ENCODE peak calls at places on chromosomes 1 and 21, in six cellular contexts. One of them, this sample, is unnamed.
A peak's percentile ranks its signal among the peaks of the same experiment; 100 is the strongest.

GRCh38 chr1:97252925-97253324 is 531.3 kb downstream of the PTBP2 start:
- DNase-seq in endodermal cell: no peak
- DNase-seq in GM12878: no peak
- DNase-seq in GM23248: no peak
- DNase-seq in DND-41: no peak
- DNase-seq in colonic mucosa: no peak
- DNase-seq in this sample: no peak

GRCh38 chr1:183822081-183822611 is 17.2 kb downstream of the RGL1 start:
- DNase-seq in GM23248: peak; percentile 69
- DNase-seq in GM12878: no peak
- DNase-seq in endodermal cell: no peak
- DNase-seq in DND-41: no peak
- DNase-seq in colonic mucosa: no peak
- DNase-seq in this sample: peak; percentile 78

GRCh38 chr1:14653461-14653960 is 55.0 kb downstream of the KAZN start:
- DNase-seq in DND-41: no peak
- DNase-seq in GM23248: no peak
- DNase-seq in endodermal cell: no peak
- DNase-seq in colonic mucosa: no peak
- DNase-seq in GM12878: no peak
- DNase-seq in this sample: no peak

GRCh38 chr1:200784576-200784975 is 45.9 kb downstream of the CAMSAP2 start:
- DNase-seq in colonic mucosa: no peak
- DNase-seq in GM12878: no peak
- DNase-seq in DND-41: no peak
- DNase-seq in endodermal cell: no peak
- DNase-seq in GM23248: no peak
- DNase-seq in this sample: no peak

GRCh38 chr1:40944326-40944725 is 35.2 kb upstream of the CTPS1 start:
- DNase-seq in endodermal cell: no peak
- DNase-seq in GM23248: peak; percentile 26
- DNase-seq in DND-41: no peak
- DNase-seq in colonic mucosa: no peak
- DNase-seq in GM12878: no peak
- DNase-seq in this sample: peak; percentile 89

GRCh38 chr1:33515607-33516006 is 43.2 kb downstream of the ZSCAN20 start:
- DNase-seq in GM12878: no peak
- DNase-seq in GM23248: no peak
- DNase-seq in DND-41: no peak
- DNase-seq in colonic mucosa: no peak
- DNase-seq in endodermal cell: no peak
- DNase-seq in this sample: no peak

GRCh38 chr1:173444757-173445156 is 32.4 kb upstream of the PRDX6 start:
- DNase-seq in GM23248: no peak
- DNase-seq in colonic mucosa: no peak
- DNase-seq in endodermal cell: no peak
- DNase-seq in GM12878: no peak
- DNase-seq in DND-41: peak; percentile 11
- DNase-seq in this sample: no peak

GRCh38 chr1:32701951-32702598 is 495 bp downstream of the SYNC start:
- DNase-seq in DND-41: no peak
- DNase-seq in endodermal cell: peak; percentile 66
- DNase-seq in GM23248: peak; percentile 66
- DNase-seq in colonic mucosa: peak; percentile 39
- DNase-seq in GM12878: no peak
- DNase-seq in this sample: peak; percentile 64

GRCh38 chr1:229059671-229060079 is 211.2 kb upstream of the RAB4A start:
- DNase-seq in endodermal cell: no peak
- DNase-seq in GM12878: no peak
- DNase-seq in GM23248: peak; percentile 23
- DNase-seq in DND-41: no peak
- DNase-seq in colonic mucosa: no peak
- DNase-seq in this sample: peak; percentile 9

GRCh38 chr1:244369256-244370057 is 82.3 kb downstream of the ADSS2 start:
- DNase-seq in colonic mucosa: peak; percentile 62
- DNase-seq in endodermal cell: peak; percentile 60
- DNase-seq in GM12878: no peak
- DNase-seq in GM23248: no peak
- DNase-seq in DND-41: no peak
- DNase-seq in this sample: no peak

GRCh38 chr1:97608272-97608671 is 312.6 kb downstream of the DPYD start:
- DNase-seq in GM23248: no peak
- DNase-seq in DND-41: no peak
- DNase-seq in GM12878: peak; percentile 9
- DNase-seq in colonic mucosa: no peak
- DNase-seq in endodermal cell: no peak
- DNase-seq in this sample: no peak

GRCh38 chr1:110012100-110012499 is 22.3 kb upstream of the STRIP1 start:
- DNase-seq in endodermal cell: no peak
- DNase-seq in GM23248: no peak
- DNase-seq in colonic mucosa: no peak
- DNase-seq in DND-41: no peak
- DNase-seq in GM12878: peak; percentile 45
- DNase-seq in this sample: no peak

GRCh38 chr21:45611296-45611695 is 32.2 kb upstream of the PCBP3 start:
- DNase-seq in GM23248: no peak
- DNase-seq in colonic mucosa: no peak
- DNase-seq in GM12878: no peak
- DNase-seq in endodermal cell: peak; percentile 20
- DNase-seq in DND-41: no peak
- DNase-seq in this sample: no peak

GRCh38 chr21:36624105-36624504 is 74.8 kb upstream of the SIM2 start:
- DNase-seq in DND-41: no peak
- DNase-seq in colonic mucosa: no peak
- DNase-seq in GM23248: no peak
- DNase-seq in endodermal cell: no peak
- DNase-seq in GM12878: no peak
- DNase-seq in this sample: no peak

GRCh38 chr1:42964032-42964812 is 5.6 kb upstream of the SLC2A1 start:
- DNase-seq in DND-41: no peak
- DNase-seq in GM23248: no peak
- DNase-seq in colonic mucosa: no peak
- DNase-seq in endodermal cell: no peak
- DNase-seq in GM12878: no peak
- DNase-seq in this sample: no peak

GRCh38 chr1:156571261-156571958 is 955 bp downstream of the IQGAP3 start:
- DNase-seq in colonic mucosa: peak; percentile 64
- DNase-seq in endodermal cell: no peak
- DNase-seq in GM12878: no peak
- DNase-seq in GM23248: peak; percentile 94
- DNase-seq in DND-41: no peak
- DNase-seq in this sample: peak; percentile 85

GRCh38 chr1:10733967-10734366 is 62.5 kb downstream of the CASZ1 start:
- DNase-seq in endodermal cell: peak; percentile 69
- DNase-seq in colonic mucosa: no peak
- DNase-seq in GM12878: no peak
- DNase-seq in DND-41: no peak
- DNase-seq in GM23248: no peak
- DNase-seq in this sample: no peak

GRCh38 chr1:212097360-212097759 is 61.8 kb downstream of the DTL start:
- DNase-seq in GM12878: no peak
- DNase-seq in DND-41: no peak
- DNase-seq in GM23248: no peak
- DNase-seq in endodermal cell: no peak
- DNase-seq in colonic mucosa: no peak
- DNase-seq in this sample: no peak

GRCh38 chr21:16186742-16187141 is 457.0 kb downstream of the USP25 start:
- DNase-seq in GM12878: no peak
- DNase-seq in GM23248: no peak
- DNase-seq in colonic mucosa: no peak
- DNase-seq in DND-41: no peak
- DNase-seq in endodermal cell: no peak
- DNase-seq in this sample: peak; percentile 18

GRCh38 chr1:228873714-228874113 is 138.4 kb downstream of the RHOU start:
- DNase-seq in GM23248: peak; percentile 29
- DNase-seq in DND-41: no peak
- DNase-seq in colonic mucosa: peak; percentile 4
- DNase-seq in GM12878: no peak
- DNase-seq in endodermal cell: no peak
- DNase-seq in this sample: no peak

GRCh38 chr1:2382621-2383361 is 8.6 kb downstream of the MORN1 start:
- DNase-seq in DND-41: peak; percentile 32
- DNase-seq in endodermal cell: peak; percentile 93
- DNase-seq in colonic mucosa: peak; percentile 44
- DNase-seq in GM12878: no peak
- DNase-seq in GM23248: peak; percentile 64
- DNase-seq in this sample: peak; percentile 64

GRCh38 chr1:64917328-64917861 is 49.0 kb downstream of the JAK1 start:
- DNase-seq in DND-41: no peak
- DNase-seq in GM23248: peak; percentile 96
- DNase-seq in GM12878: no peak
- DNase-seq in endodermal cell: peak; percentile 65
- DNase-seq in colonic mucosa: peak; percentile 34
- DNase-seq in this sample: peak; percentile 96

GRCh38 chr1:35885961-35886558 is 3.1 kb downstream of the AGO1 start:
- DNase-seq in colonic mucosa: no peak
- DNase-seq in GM23248: no peak
- DNase-seq in DND-41: no peak
- DNase-seq in endodermal cell: peak; percentile 97
- DNase-seq in GM12878: no peak
- DNase-seq in this sample: peak; percentile 15
- H3K9ac ChIP-seq in colonic mucosa: no peak overlapping the region
- H3K9ac ChIP-seq in GM23248: no peak overlapping the region
- H3K9ac ChIP-seq in DND-41: no peak overlapping the region
- H3K9ac ChIP-seq in endodermal cell: peak overlapping the region; percentile 31
- H3K9ac ChIP-seq in GM12878: no peak overlapping the region
- H3K9ac ChIP-seq in this sample: no peak overlapping the region

DNA sequence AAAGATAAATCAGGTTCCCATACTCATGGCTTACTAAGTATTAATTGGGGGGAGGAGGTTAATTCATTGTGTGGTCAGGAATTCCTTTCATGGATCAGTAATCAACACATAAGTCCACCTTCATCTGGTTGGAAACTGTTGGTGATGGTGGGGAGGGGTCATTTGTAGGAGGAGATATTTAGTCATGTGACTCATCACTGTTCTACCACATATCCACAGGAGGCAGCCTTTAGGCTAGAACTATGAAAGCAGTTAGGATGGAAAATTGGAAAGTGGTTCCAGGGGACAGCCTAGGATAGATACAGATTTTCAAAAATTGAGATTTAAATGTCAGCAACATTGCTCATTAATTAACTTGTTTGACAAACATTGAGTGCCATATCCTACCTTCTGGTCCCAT is 122.8 kb upstream of the PAXBP1 start:
- DNase-seq in GM23248: no peak
- DNase-seq in DND-41: no peak
- DNase-seq in GM12878: no peak
- DNase-seq in colonic mucosa: no peak
- DNase-seq in endodermal cell: no peak
- DNase-seq in this sample: no peak
- H3K27me3 ChIP-seq in GM23248: peaks cover 5% of the 10 kb centered on the region
- H3K27me3 ChIP-seq in DND-41: peaks cover 3% of the 10 kb centered on the region
- H3K27me3 ChIP-seq in GM12878: no peaks in the 10 kb centered on the region
- H3K27me3 ChIP-seq in colonic mucosa: no peaks in the 10 kb centered on the region
- H3K27me3 ChIP-seq in endodermal cell: peaks cover 16% of the 10 kb centered on the region
- H3K27me3 ChIP-seq in this sample: peaks cover 27% of the 10 kb centered on the region

DNA sequence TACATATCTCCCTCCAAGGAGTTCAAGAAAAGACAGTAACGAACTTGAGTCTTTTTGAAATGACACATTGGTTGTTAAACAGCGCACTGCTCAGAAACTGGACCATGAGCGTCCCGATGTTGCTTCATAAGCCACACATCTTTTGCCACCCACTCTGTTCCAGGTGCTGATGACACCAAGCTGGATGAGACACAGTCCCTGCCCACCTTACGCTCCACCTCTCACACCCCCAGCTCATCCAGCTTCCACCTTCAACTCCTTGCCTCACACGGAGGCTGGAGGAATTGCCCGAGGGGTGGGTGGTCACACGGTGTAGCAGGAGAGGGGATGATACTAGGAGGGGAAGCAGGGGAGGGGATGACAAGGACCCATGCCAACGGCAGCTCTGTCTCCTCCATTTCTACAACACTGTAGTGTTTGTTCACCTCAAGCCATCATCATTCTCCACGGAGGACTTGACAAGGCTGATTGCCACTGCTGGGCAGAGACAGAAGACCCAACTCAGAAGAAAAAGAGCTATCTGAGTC is 148.5 kb upstream of the TNR start:
- DNase-seq in colonic mucosa: no peak
- DNase-seq in GM12878: no peak
- DNase-seq in GM23248: no peak
- DNase-seq in DND-41: no peak
- DNase-seq in endodermal cell: peak; percentile 32
- DNase-seq in this sample: no peak
- H3K9ac ChIP-seq in colonic mucosa: no peak overlapping the region
- H3K9ac ChIP-seq in GM12878: no peak overlapping the region
- H3K9ac ChIP-seq in GM23248: no peak overlapping the region
- H3K9ac ChIP-seq in DND-41: no peak overlapping the region
- H3K9ac ChIP-seq in endodermal cell: no peak overlapping the region
- H3K9ac ChIP-seq in this sample: no peak overlapping the region

GRCh38 chr1:181216571-181216994 is 128.1 kb downstream of the IER5 start:
- DNase-seq in colonic mucosa: no peak
- DNase-seq in endodermal cell: peak; percentile 94
- DNase-seq in GM12878: no peak
- DNase-seq in DND-41: no peak
- DNase-seq in GM23248: no peak
- DNase-seq in this sample: no peak
- H3K27me3 ChIP-seq in colonic mucosa: no peaks in the 10 kb centered on the region
- H3K27me3 ChIP-seq in endodermal cell: no peaks in the 10 kb centered on the region
- H3K27me3 ChIP-seq in GM12878: no peaks in the 10 kb centered on the region
- H3K27me3 ChIP-seq in DND-41: peaks cover 39% of the 10 kb centered on the region
- H3K27me3 ChIP-seq in GM23248: peaks cover 10% of the 10 kb centered on the region
- H3K27me3 ChIP-seq in this sample: peaks cover 19% of the 10 kb centered on the region

This sample was measured in adipocyte.